ENCODE peak calls at places on chromosomes 13 and 19, in seven cellular contexts. P is fibroblast of pulmonary artery, I is tibial nerve, D is kidney, H is left ventricle myocardium inferior, W is heart left ventricle, J is endothelial cell. A is an unnamed sample.
A peak's percentile ranks its signal among the peaks of the same experiment; 100 is the strongest.

GRCh38 chr19:35549174-35549788 is 3.9 kb downstream of the TMEM147 start:
- DNase-seq in I (peak; percentile 33), P (peak; percentile 73), W (peak; percentile 52), H (no peak), D (no peak), J (peak; percentile 65), A (peak; percentile 11)

GRCh38 chr13:98389319-98389718 is 187.6 kb downstream of the STK24 start:
- DNase-seq in W (peak; percentile 41), H (no peak), P (peak; percentile 29), D (no peak), I (no peak), J (no peak), A (no peak)

GRCh38 chr13:29754486-29754806 is 96.0 kb downstream of the UBL3 start:
- DNase-seq in D (no peak), W (no peak), P (peak; percentile 39), I (no peak), H (no peak), J (no peak), A (no peak)

GRCh38 chr19:3413796-3414327 is 47.5 kb downstream of the NFIC start:
- DNase-seq in D (no peak), J (no peak), W (no peak), P (no peak), I (no peak), H (no peak), A (no peak)

GRCh38 chr19:48881741-48882657 is 9.8 kb downstream of the PPP1R15A start:
- DNase-seq in J (no peak), W (no peak), P (no peak), H (no peak), I (no peak), D (no peak), A (no peak)

GRCh38 chr19:5823579-5824281 is 15.8 kb downstream of the FUT6 start:
- DNase-seq in H (no peak), D (no peak), P (no peak), I (no peak), W (no peak), J (no peak), A (no peak)

GRCh38 chr19:33227242-33227650 is 1.6 kb upstream of the SLC7A10 start:
- DNase-seq in H (no peak), D (no peak), I (no peak), P (peak; percentile 34), W (no peak), J (no peak), A (no peak)

GRCh38 chr13:97659602-97660001 is 225.6 kb downstream of the RAP2A start:
- DNase-seq in D (no peak), J (peak; percentile 46), I (no peak), H (no peak), W (peak; percentile 11), P (peak; percentile 56), A (no peak)

GRCh38 chr19:48513289-48514122 is 1.9 kb upstream of the LMTK3 start:
- DNase-seq in H (no peak), J (peak; percentile 67), I (peak; percentile 33), P (peak; percentile 72), W (peak; percentile 54), D (peak; percentile 83), A (peak; percentile 25)

GRCh38 chr19:42345191-42345812 is 19.9 kb downstream of the MEGF8 start:
- DNase-seq in P (peak; percentile 32), D (no peak), H (no peak), J (no peak), I (no peak), W (no peak), A (peak; percentile 22)

GRCh38 chr19:6020166-6020967 is 42.4 kb upstream of the RANBP3 start:
- DNase-seq in I (no peak), D (peak; percentile 45), J (no peak), H (no peak), W (no peak), P (no peak), A (no peak)

GRCh38 chr13:32025730-32026129 is 5.8 kb upstream of the FRY start:
- DNase-seq in W (no peak), I (no peak), D (no peak), P (no peak), J (no peak), H (no peak), A (no peak)

GRCh38 chr13:51721485-51721884 is 82.5 kb downstream of the DHRS12 start:
- DNase-seq in W (peak; percentile 50), J (no peak), H (peak; percentile 34), D (no peak), I (no peak), P (no peak), A (no peak)

GRCh38 chr13:25922373-25922772 is 129.4 kb downstream of the SHISA2 start:
- DNase-seq in P (no peak), J (no peak), D (no peak), H (no peak), W (no peak), I (no peak), A (no peak)

GRCh38 chr19:14113762-14114414 is 3.7 kb downstream of the PRKACA start:
- DNase-seq in P (no peak), I (no peak), J (no peak), W (no peak), D (no peak), H (peak; percentile 42), A (no peak)

GRCh38 chr13:106566682-106567420 is 1.1 kb downstream of the ARGLU1 start:
- DNase-seq in I (peak; percentile 64), J (peak; percentile 34), D (peak; percentile 83), P (peak; percentile 62), H (peak; percentile 59), W (peak; percentile 68), A (no peak)

GRCh38 chr19:55086730-55087541 is 11.3 kb downstream of the EPS8L1 start:
- DNase-seq in D (peak; percentile 95), H (peak; percentile 96), I (peak; percentile 87), W (peak; percentile 96), P (peak; percentile 95), J (peak; percentile 96), A (peak; percentile 72)

GRCh38 chr13:42477588-42478190 is 96.3 kb upstream of the TNFSF11 start:
- DNase-seq in P (no peak), J (no peak), D (peak; percentile 38), W (peak; percentile 14), H (peak; percentile 18), I (no peak), A (no peak)

GRCh38 chr13:102724923-102725322 is 30.1 kb upstream of the METTL21C start:
- DNase-seq in H (no peak), I (no peak), W (no peak), D (no peak), P (peak; percentile 74), J (no peak), A (no peak)

GRCh38 chr19:46618670-46619231 is 6.1 kb downstream of the PTGIR start:
- DNase-seq in D (no peak), P (peak; percentile 86), J (no peak), I (no peak), W (no peak), H (no peak), A (no peak)

GRCh38 chr19:1455336-1456120 is 5.6 kb downstream of the APC2 start:
- DNase-seq in I (no peak), H (no peak), D (peak; percentile 83), J (no peak), W (no peak), P (peak; percentile 61), A (no peak)

GRCh38 chr19:18233224-18233825 is 7.1 kb upstream of the PDE4C start:
- DNase-seq in D (no peak), P (peak; percentile 54), J (peak; percentile 77), I (no peak), W (peak; percentile 32), H (no peak), A (no peak)

GRCh38 chr13:23570099-23570926 is at the start of gene TNFRSF19:
- DNase-seq in I (peak; percentile 35), J (no peak), H (peak; percentile 45), P (peak; percentile 90), D (no peak), W (peak; percentile 62), A (no peak)

GRCh38 chr13:109541081-109541480 is 245.3 kb downstream of the IRS2 start:
- DNase-seq in J (no peak), D (no peak), W (no peak), H (no peak), I (no peak), P (no peak), A (no peak)

GRCh38 chr13:38582133-38582532 is 104.7 kb upstream of the FREM2 start:
- DNase-seq in P (peak; percentile 57), H (no peak), D (no peak), I (peak; percentile 56), W (no peak), J (peak; percentile 42), A (no peak)

GRCh38 chr13:99281811-99282263 is 23.7 kb upstream of the GPR18 start:
- DNase-seq in P (no peak), D (no peak), W (peak; percentile 42), I (peak; percentile 76), J (no peak), H (peak; percentile 62), A (no peak)

GRCh38 chr19:811007-811434 is 10.7 kb downstream of the PLPPR3 start:
- DNase-seq in D (peak; percentile 76), I (no peak), H (no peak), J (no peak), W (no peak), P (no peak), A (no peak)

GRCh38 chr13:78317030-78317429 is 286.3 kb downstream of the POU4F1 start:
- DNase-seq in J (no peak), H (no peak), D (no peak), W (no peak), P (peak; percentile 33), I (no peak), A (no peak)
- TF ChIP-seq CTCF in J (no peak), H (peak; percentile 61), D (no peak), W (peak; percentile 19), P (peak; percentile 42), I (peak; percentile 20), A (no peak)

GRCh38 chr19:8307400-8307964 is 676 bp downstream of the CD320 start:
- DNase-seq in H (no peak), J (peak; percentile 11), P (no peak), W (peak; percentile 5), D (peak; percentile 56), I (no peak), A (no peak)
- TF ChIP-seq CTCF in H (no peak), J (no peak), P (no peak), W (no peak), D (no peak), I (no peak), A (no peak)

DNA sequence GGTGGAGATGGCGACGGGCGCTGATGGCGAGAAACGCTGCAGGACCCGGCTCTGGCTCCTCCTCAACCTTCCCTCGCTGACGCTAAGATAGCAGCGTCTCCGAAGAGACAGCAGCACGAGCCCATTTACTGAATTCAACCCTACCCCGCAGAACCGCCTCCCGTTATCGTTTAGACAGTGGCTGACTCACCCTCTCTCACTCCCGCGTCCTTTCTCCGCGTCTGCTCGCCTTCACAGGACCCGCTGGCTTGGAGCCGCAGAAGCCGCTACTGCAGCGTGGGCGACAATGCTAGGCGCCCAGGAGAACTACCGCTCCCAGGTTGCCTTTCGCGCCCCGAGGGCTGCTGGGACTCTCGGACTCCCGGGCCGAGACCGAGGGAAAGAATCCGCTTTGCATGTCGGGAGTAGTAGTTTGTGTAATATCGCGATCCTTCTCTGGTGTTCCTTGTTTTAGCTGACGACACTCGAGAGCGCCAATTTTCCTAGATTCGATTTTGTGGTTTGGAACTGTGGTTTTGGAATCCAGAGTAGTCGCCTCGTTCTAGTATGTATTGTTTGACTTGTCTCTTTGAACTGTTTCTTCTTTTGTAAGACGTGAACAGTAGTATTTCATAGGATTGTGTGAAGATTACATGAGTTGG is at the start of gene KBTBD6:
- DNase-seq in H (peak; percentile 96), I (peak; percentile 91), J (peak; percentile 93), W (peak; percentile 96), D (peak; percentile 98), P (peak; percentile 99), A (peak; percentile 97)
- TF ChIP-seq CTCF in H (no peak), I (no peak), J (no peak), W (no peak), D (peak; percentile 17), P (no peak), A (no peak)

GRCh38 chr19:20616071-20616470 is 45.3 kb downstream of the ZNF626 start:
- DNase-seq in J (no peak), W (no peak), I (no peak), P (no peak), D (no peak), H (no peak), A (no peak)
- TF ChIP-seq CTCF in J (no peak), W (no peak), I (no peak), P (no peak), D (no peak), H (no peak), A (no peak)